ENCODE peak calls at places on chromosomes 1 and 21, in ten cellular contexts. Q, A, Y, L, D, T, N, J, I and O are unnamed samples.

GRCh38 chr1:157400766-157401165 is 151.5 kb downstream of the FCRL5 start:
- DNase-seq in Q (no peak), A (no peak), Y (no peak), L (no peak), D (no peak), T (no peak), N (peak; percentile 65), J (no peak), I (no peak), O (no peak)

GRCh38 chr1:192453360-192454045 is 122.1 kb upstream of the RGS1 start:
- DNase-seq in Q (no peak), A (no peak), Y (no peak), L (no peak), D (no peak), T (no peak), N (no peak), J (no peak), I (no peak), O (no peak)

GRCh38 chr1:37085393-37085792 is 51.1 kb upstream of the GRIK3 start:
- DNase-seq in Q (no peak), A (no peak), Y (peak; percentile 70), L (no peak), D (no peak), T (no peak), N (peak; percentile 80), J (no peak), I (no peak), O (no peak)

GRCh38 chr1:83641828-83642443 is 357.0 kb downstream of the TTLL7 start:
- DNase-seq in Q (peak; percentile 23), A (no peak), Y (no peak), L (no peak), D (peak; percentile 38), T (no peak), N (no peak), J (no peak), I (no peak), O (peak; percentile 43)

GRCh38 chr1:153387785-153388184 is 3.1 kb downstream of the S100A8 start:
- DNase-seq in Q (no peak), A (no peak), Y (no peak), L (no peak), D (no peak), T (no peak), N (peak; percentile 7), J (no peak), I (no peak), O (no peak)

GRCh38 chr1:226134170-226135058 is 52.1 kb downstream of the ACBD3 start:
- DNase-seq in Q (no peak), A (peak; percentile 41), Y (no peak), L (no peak), D (peak; percentile 13), T (no peak), N (no peak), J (no peak), I (no peak), O (no peak)

GRCh38 chr21:36388835-36389234 is 3.6 kb downstream of the CHAF1B start:
- DNase-seq in Q (no peak), A (no peak), Y (peak; percentile 88), L (no peak), D (no peak), T (peak; percentile 7), N (peak; percentile 84), J (no peak), I (no peak), O (peak; percentile 46)

GRCh38 chr1:202193614-202194327 is at the start of gene LGR6:
- DNase-seq in Q (no peak), A (no peak), Y (peak; percentile 64), L (no peak), D (no peak), T (no peak), N (peak; percentile 75), J (no peak), I (no peak), O (no peak)

GRCh38 chr1:43844114-43844513 is 89.5 kb upstream of the ARTN start:
- DNase-seq in Q (peak; percentile 33), A (peak; percentile 77), Y (no peak), L (no peak), D (no peak), T (no peak), N (no peak), J (no peak), I (peak; percentile 58), O (no peak)

DNA sequence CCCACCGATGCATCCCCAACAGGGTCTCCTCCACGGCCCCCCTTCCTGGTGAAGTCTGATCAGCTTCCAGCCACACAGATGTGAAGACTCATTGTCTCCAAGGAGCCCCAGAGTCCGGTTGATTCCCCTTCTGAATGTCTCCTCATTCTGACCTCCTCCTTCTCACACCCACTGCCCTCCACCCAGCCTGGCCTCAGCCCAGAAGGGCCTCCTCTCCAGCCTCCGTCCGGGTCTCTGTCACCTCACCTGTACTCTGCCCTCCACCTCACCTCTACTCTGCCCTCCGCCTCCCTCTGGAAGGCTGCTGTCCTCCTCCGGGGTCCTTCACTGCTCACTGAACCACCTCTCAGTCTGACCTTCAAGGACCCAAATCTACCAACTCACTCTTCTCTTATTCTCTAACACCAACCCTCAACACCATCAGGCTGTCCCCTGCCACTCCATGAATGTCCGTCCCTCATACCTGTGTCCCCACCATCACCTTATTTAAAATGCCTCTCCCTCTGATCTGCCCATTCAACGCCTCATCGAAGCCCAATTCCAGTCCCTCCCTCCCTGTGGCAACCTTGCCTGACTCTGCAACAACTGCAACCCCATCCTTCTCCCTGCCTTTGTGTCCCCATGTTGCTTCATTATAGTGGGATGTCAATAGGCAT is 201.2 kb downstream of the TOMM20 start:
- DNase-seq in Q (no peak), A (no peak), Y (no peak), L (no peak), D (no peak), T (no peak), N (no peak), J (no peak), I (no peak), O (no peak)
- H3K4me3 ChIP-seq in Q (no peak overlapping the region), A (peak overlapping the region; percentile 30), Y (no peak overlapping the region), L (no peak overlapping the region), D (no peak overlapping the region), T (no peak overlapping the region), N (no peak overlapping the region), J (no peak overlapping the region), I (no peak overlapping the region), O (no peak overlapping the region)

DNA sequence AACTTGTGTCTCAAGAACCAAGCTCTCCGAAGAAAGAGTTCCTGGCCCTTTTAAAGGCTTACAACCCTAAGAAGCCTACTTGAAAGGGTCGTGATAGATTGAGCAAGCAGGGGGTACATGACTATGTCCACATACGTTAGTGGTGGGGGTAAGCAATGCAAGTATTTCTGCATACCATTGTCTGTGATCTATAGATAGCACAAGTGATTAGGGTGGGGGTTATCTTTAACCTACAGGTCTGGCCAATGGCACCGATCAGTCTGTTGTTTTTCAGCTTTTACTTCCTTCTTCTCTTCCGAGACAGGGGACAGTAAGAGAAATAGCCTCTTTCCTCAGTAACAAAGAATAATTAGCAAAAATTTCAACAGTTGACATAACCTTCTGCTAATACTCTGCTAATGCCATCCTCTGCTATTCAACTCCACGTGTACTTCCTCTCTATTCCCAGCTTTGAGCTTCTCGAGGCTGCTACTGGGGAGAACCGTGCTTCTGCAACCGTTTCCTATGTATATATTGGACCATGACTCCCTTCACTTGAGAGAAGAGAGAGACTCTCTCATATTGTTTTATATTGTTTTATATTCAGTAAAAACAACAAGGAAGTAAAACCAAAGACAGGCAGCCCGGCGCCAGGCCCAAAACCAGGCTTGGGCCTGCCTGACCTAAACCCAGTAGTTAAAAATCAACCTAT is 727.7 kb upstream of the NCAM2 start:
- DNase-seq in Q (no peak), A (no peak), Y (no peak), L (no peak), D (no peak), T (no peak), N (no peak), J (no peak), I (no peak), O (no peak)
- H3K4me3 ChIP-seq in Q (no peak overlapping the region), A (no peak overlapping the region), Y (no peak overlapping the region), L (no peak overlapping the region), D (no peak overlapping the region), T (no peak overlapping the region), N (no peak overlapping the region), J (no peak overlapping the region), I (no peak overlapping the region), O (no peak overlapping the region)

DNA sequence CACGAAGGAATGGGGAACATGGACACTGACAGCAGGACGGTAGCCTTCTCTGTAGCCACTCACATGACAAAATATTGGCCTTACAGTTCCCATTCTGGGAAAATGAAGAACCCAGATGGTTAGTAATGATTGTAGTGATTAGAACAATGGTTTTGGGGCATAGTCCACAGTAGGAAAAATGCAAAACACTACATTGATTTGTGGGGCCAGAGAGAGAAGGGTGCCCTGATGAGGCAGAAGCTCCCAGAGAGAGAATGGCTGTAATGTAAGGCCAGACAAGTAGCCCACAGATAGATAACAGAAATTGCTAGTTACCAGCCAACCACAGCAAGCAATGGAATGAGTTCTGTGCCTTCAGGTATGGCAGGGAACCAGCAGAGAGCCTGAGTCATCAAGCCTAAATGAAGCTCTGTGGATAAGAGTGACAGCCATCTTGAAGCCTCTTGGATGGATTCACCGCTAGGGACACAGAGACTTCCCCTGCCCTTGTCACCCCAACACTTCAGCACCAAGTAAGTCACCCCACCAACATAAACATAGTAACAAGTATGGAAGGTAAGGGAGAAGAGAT is 206.1 kb downstream of the BACH1 start:
- DNase-seq in Q (peak; percentile 14), A (no peak), Y (no peak), L (no peak), D (no peak), T (no peak), N (no peak), J (no peak), I (no peak), O (no peak)
- H3K4me3 ChIP-seq in Q (no peak overlapping the region), A (no peak overlapping the region), Y (no peak overlapping the region), L (no peak overlapping the region), D (no peak overlapping the region), T (no peak overlapping the region), N (no peak overlapping the region), J (no peak overlapping the region), I (no peak overlapping the region), O (no peak overlapping the region)

DNA sequence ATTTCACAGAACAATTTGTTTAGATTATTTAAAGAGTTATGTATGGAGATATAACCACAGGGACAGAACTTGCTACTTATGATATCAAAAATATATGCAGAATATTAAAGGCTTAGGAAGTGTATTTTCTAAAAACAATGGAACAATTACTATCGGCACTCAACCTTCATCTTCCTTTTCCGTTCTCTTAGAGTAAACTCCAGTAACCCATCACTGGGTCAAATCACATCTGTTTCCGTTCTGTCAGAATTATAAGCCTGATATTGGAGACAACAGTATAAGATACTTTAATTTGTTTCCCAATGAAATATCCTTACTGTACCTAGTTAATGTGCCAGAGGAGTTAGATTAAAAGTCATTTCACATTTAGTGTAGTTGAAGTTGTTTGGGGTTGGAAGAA is 32.2 kb downstream of the DTL start:
- DNase-seq in Q (no peak), A (no peak), Y (no peak), L (no peak), D (no peak), T (no peak), N (no peak), J (no peak), I (no peak), O (no peak)
- H3K4me3 ChIP-seq in Q (no peak overlapping the region), A (no peak overlapping the region), Y (no peak overlapping the region), L (no peak overlapping the region), D (no peak overlapping the region), T (no peak overlapping the region), N (no peak overlapping the region), J (no peak overlapping the region), I (no peak overlapping the region), O (no peak overlapping the region)

DNA sequence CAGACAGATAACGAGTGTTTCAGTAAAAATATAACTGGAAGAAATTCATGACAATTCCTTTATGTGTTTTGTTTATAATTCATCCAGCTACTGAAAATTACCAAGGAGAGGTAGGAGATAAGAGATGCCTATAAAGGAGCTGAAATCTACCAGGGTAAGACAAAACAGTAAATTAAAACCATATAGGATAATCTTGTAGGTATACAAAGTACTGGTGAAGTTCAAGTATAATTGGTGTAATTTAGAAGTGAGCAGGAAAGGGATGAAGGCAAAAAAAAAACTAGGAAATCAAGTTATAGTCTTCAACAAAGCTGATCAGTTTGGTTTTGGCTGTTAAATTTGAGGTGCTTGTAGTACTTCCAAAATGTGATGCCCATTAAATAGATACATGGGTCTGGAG is 1.2 kb upstream of the WARS2 start:
- DNase-seq in Q (no peak), A (no peak), Y (no peak), L (no peak), D (no peak), T (no peak), N (no peak), J (no peak), I (no peak), O (no peak)
- H3K4me3 ChIP-seq in Q (no peak overlapping the region), A (no peak overlapping the region), Y (peak overlapping the region; percentile 64), L (no peak overlapping the region), D (no peak overlapping the region), T (no peak overlapping the region), N (peak overlapping the region; percentile 95), J (no peak overlapping the region), I (no peak overlapping the region), O (peak overlapping the region; percentile 88)